ENCODE peak calls at places on chromosomes 4 and X, in nine cellular contexts. Z is stimulated activated naive CD8-positive, alpha-beta T cell treated with anti-CD3 and anti-CD28 coated beads, Interleukin-15, Interleukin-2, amounts not matched to agents 100 U/mL and 50 U/mL, for 24 hours; J is iPS DF 6.9; O is MCF 10A; Y is T follicular helper cell; D is CD8-positive, alpha-beta memory T cell; C is astrocyte of the spinal cord; A is Daoy; B is ureter. T is an unnamed sample.

GRCh38 chrX:120015145-120016067 is 62.1 kb downstream of the RHOXF2B start:
- DNase-seq in Z (no peak), J (no peak), O (no peak), Y (no peak), D (no peak), C (no peak), A (peak; percentile 11), B (no peak), T (no peak)

GRCh38 chrX:146224442-146224841 is 406.8 kb downstream of the SLITRK2 start:
- DNase-seq in Z (no peak), J (no peak), O (peak; percentile 36), Y (no peak), D (no peak), C (no peak), A (no peak), B (no peak), T (no peak)

GRCh38 chrX:68571292-68572256 is 72.7 kb downstream of the YIPF6 start:
- DNase-seq in Z (no peak), J (no peak), O (peak; percentile 79), Y (no peak), D (no peak), C (peak; percentile 69), A (peak; percentile 65), B (no peak), T (no peak)

GRCh38 chr4:48017108-48017527 is 546 bp downstream of the NIPAL1 start:
- DNase-seq in Z (peak; percentile 74), J (no peak), O (peak; percentile 83), Y (peak; percentile 3), D (no peak), C (peak; percentile 64), A (peak; percentile 85), B (peak; percentile 72), T (peak; percentile 23)

GRCh38 chr4:27807207-27807606 is 946.6 kb downstream of the STIM2 start:
- DNase-seq in Z (no peak), J (no peak), O (no peak), Y (no peak), D (no peak), C (peak; percentile 67), A (no peak), B (no peak), T (no peak)

GRCh38 chrX:38220936-38221386 is 290 bp upstream of the SRPX start:
- DNase-seq in Z (no peak), J (no peak), O (no peak), Y (no peak), D (no peak), C (peak; percentile 52), A (no peak), B (no peak), T (no peak)

GRCh38 chrX:84175274-84175673 is 12.7 kb downstream of the RPS6KA6 start:
- DNase-seq in Z (no peak), J (no peak), O (no peak), Y (no peak), D (no peak), C (no peak), A (no peak), B (no peak), T (no peak)

GRCh38 chr4:143389543-143390195 is 53.0 kb downstream of the GAB1 start:
- DNase-seq in Z (no peak), J (no peak), O (peak; percentile 60), Y (no peak), D (no peak), C (peak; percentile 20), A (no peak), B (no peak), T (no peak)

GRCh38 chr4:182143086-182143821 is 99.9 kb upstream of the TENM3 start:
- DNase-seq in Z (no peak), J (no peak), O (peak; percentile 40), Y (no peak), D (no peak), C (peak; percentile 28), A (peak; percentile 48), B (no peak), T (no peak)

GRCh38 chrX:49185062-49185394 is 1.1 kb downstream of the PRICKLE3 start:
- DNase-seq in Z (no peak), J (no peak), O (no peak), Y (no peak), D (no peak), C (no peak), A (no peak), B (no peak), T (no peak)

T was measured in naive thymus-derived CD8-positive, alpha-beta T cell.